ENCODE peak calls at places on chromosome 18, in four cellular contexts. N, V, T and C are unnamed samples.

GRCh38 chr18:59041819-59042476 is 97.7 kb upstream of the SEC11C start:
- DNase-seq in N (peak; percentile 62), V (no peak), T (no peak), C (no peak)

GRCh38 chr18:3966985-3967856 is 487.9 kb downstream of the DLGAP1 start:
- DNase-seq in V (no peak), N (peak; percentile 75), T (no peak), C (no peak)

GRCh38 chr18:76495435-76496199 is 575 bp upstream of the ZNF516 start:
- DNase-seq in T (peak; percentile 49), V (no peak), N (peak; percentile 78), C (no peak)

GRCh38 chr18:13406770-13407169 is 188.2 kb downstream of the LDLRAD4 start:
- DNase-seq in V (no peak), N (no peak), T (no peak), C (no peak)

GRCh38 chr18:74944676-74945075 is 264.3 kb downstream of the PTGR3 start:
- DNase-seq in T (no peak), N (no peak), V (no peak), C (no peak)

GRCh38 chr18:50203801-50204604 is 9.1 kb upstream of the MYO5B start:
- DNase-seq in N (peak; percentile 46), T (no peak), V (peak; percentile 72), C (peak; percentile 50)

GRCh38 chr18:6781846-6782245 is 52.3 kb downstream of the ARHGAP28 start:
- DNase-seq in N (no peak), V (no peak), T (no peak), C (no peak)

GRCh38 chr18:28455971-28456370 is 279.0 kb upstream of the CDH2 start:
- DNase-seq in T (no peak), V (no peak), N (no peak), C (no peak)

GRCh38 chr18:78902795-78903435 is 76.7 kb upstream of the SALL3 start:
- DNase-seq in T (no peak), N (no peak), V (no peak), C (peak; percentile 22)

GRCh38 chr18:41126541-41127235 is 828.3 kb upstream of the PIK3C3 start:
- DNase-seq in T (no peak), N (no peak), V (no peak), C (no peak)

GRCh38 chr18:44742126-44742525 is 61.4 kb downstream of the SETBP1 start:
- DNase-seq in V (no peak), T (no peak), N (no peak), C (no peak)

GRCh38 chr18:56210466-56210865 is 427.9 kb downstream of the TXNL1 start:
- DNase-seq in T (no peak), N (no peak), V (no peak), C (no peak)

GRCh38 chr18:45540146-45540545 is 75.1 kb upstream of the SLC14A2 start:
- DNase-seq in V (no peak), T (no peak), N (no peak), C (no peak)

GRCh38 chr18:248053-248452 is 19.8 kb downstream of the THOC1 start:
- DNase-seq in V (no peak), N (no peak), T (no peak), C (no peak)

GRCh38 chr18:56545539-56545938 is 92.9 kb downstream of the TXNL1 start:
- DNase-seq in V (no peak), T (no peak), N (no peak), C (no peak)

GRCh38 chr18:33183136-33183535 is 257.4 kb downstream of the CCDC178 start:
- DNase-seq in T (no peak), V (no peak), N (no peak), C (no peak)

GRCh38 chr18:32470136-32470712 is 458 bp downstream of the GAREM1 start:
- DNase-seq in T (peak; percentile 32), V (peak; percentile 76), N (peak; percentile 57), C (peak; percentile 35)

GRCh38 chr18:37980556-37980955 is 415.0 kb upstream of the CELF4 start:
- DNase-seq in V (no peak), T (no peak), N (no peak), C (no peak)

GRCh38 chr18:67243799-67244587 is 272.5 kb downstream of the DSEL start:
- DNase-seq in V (no peak), T (no peak), N (no peak), C (no peak)

GRCh38 chr18:51127664-51128063 is 69.8 kb downstream of the MEX3C start:
- DNase-seq in V (no peak), N (no peak), T (no peak), C (no peak)

DNA sequence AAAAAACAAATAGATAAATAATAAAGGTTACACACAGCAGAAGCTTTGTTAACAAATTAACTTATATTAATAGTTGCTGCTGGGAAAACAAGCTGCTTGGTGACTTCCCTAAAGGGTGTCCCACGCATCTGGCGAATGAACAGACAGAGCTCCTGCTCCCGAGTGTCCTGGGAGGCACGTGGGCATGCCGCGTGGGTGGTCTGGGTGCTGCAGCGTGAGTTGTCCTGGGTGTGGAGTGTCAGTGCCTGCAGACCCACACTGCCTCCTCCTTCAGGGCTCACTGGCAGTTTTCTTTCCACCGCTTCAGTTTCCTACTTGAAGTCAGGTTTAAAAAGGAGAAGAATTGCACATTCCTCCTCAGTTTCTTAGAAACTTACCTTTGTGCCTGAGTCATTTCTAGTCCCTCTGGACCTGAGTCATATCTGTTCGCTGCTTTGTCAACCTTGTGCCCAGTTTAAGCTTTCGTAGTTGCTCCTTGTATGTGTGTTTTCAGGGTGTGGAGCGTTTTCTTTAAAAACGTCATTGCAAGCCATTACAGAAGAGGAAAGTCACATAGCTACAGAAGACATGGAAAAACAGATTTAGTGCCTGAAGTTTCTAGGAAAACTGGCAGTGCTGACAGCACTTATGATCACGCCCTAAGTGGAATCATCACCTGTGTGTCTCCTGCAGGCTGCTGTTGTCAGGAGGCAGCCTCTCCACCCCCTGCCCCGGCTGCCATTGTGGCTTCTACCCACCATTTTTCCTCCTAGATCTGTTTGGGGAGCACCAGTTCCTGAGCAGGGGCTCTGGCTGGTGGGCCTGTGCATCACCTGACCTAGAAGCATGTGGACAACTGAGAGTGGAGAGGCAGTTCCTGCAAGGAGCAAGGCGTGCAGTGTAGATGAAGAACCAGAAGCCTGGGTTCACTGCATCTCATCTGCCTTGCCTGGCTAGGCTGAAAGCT is 24.5 kb downstream of the IMPA2 start:
- DNase-seq in N (no peak), T (no peak), V (no peak), C (no peak)
- H3K27ac ChIP-seq in N (no peak overlapping the region), T (no peak overlapping the region), V (peak overlapping the region; percentile 44), C (no peak overlapping the region)

GRCh38 chr18:9730786-9731185 is 22.7 kb downstream of the RAB31 start:
- DNase-seq in T (no peak), N (no peak), V (no peak), C (no peak)
- H3K27ac ChIP-seq in T (no peak overlapping the region), N (no peak overlapping the region), V (no peak overlapping the region), C (no peak overlapping the region)

GRCh38 chr18:31419457-31419932 is 28.0 kb upstream of the DSG3 start:
- DNase-seq in T (no peak), V (no peak), N (no peak), C (no peak)

GRCh38 chr18:31417850-31418249 is 29.7 kb upstream of the DSG3 start:
- DNase-seq in N (no peak), T (no peak), V (no peak), C (no peak)

GRCh38 chr18:31424383-31424988 is 23.1 kb upstream of the DSG3 start:
- DNase-seq in T (no peak), N (no peak), V (no peak), C (no peak)

GRCh38 chr18:31420032-31420431 is 27.5 kb upstream of the DSG3 start:
- DNase-seq in N (no peak), V (no peak), T (no peak), C (no peak)

DNA sequence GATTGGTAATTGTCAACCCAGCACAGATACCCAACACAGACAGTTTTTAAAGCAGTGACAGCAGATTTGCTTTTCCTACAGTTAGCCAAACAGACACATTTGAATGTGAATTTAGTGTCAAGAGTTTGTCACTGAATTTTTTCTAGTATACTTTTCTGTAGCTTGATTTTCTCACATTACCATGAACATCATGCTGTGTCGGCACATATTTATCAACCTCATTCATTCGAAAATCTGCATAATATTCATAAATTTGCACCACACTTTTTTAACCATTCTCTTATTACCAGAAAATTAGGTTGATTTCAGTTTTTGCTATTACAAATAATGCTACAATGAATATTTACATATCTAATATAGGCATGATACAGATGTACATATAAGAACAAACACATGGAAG is 27.0 kb upstream of the DSG3 start:
- DNase-seq in N (no peak), V (no peak), T (no peak), C (no peak)
- H3K27ac ChIP-seq in N (no peak overlapping the region), V (no peak overlapping the region), T (no peak overlapping the region), C (no peak overlapping the region)

GRCh38 chr18:63089041-63089440 is 230.5 kb downstream of the BCL2 start:
- DNase-seq in N (no peak), V (no peak), T (no peak), C (no peak)
- H3K27ac ChIP-seq in N (no peak overlapping the region), V (no peak overlapping the region), T (no peak overlapping the region), C (no peak overlapping the region)

DNA sequence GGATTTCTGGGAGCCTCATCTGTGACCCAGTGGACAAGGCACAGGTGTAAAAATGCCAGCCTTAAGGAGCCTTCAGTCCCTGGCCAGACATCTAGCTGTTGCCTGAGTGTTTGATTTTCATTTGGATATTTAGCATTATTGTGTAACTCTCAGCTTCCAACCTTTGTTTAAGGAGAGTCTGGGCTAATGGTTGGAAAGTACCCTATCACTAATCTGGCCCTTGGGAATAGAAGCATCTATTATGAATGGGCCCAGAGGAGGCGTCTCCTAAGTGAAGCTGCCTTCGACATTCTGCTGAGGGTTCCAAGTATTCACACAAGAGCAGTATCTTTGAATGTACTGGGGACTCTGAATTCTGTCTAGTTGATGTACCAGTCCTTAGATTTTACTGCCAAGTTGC is 7.1 kb upstream of the ANKRD29 start:
- DNase-seq in V (no peak), N (no peak), T (no peak), C (no peak)
- H3K27ac ChIP-seq in V (no peak overlapping the region), N (no peak overlapping the region), T (no peak overlapping the region), C (no peak overlapping the region)

DNA sequence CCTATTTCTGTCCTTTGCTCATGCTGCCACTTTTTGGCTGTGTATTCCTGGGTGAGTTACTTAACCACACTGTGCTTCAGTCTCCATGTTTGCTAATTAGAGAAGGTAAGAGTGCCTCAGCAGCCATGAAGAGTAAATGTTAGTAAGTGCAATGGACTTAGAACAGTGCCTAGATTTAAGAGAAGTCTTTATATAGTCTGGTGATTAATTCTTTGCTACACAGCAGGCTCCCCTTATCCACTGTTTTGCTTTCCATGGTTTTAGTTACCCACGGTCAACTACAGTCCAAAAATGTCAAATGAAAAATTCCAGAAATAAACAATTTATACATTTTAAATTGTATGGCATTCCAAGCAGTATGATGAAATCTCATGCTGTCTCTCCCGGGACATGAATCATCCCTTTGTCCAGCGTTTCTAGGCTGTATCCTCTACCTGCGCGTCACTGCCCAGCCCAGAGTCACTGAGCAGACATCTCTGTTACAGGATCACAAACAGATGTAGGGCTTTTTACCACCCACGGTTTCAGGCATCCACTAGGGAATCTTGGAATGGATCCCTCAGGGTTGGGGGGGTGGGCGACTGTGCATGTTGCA is 91.0 kb downstream of the CTIF start:
- DNase-seq in N (no peak), T (no peak), V (no peak), C (no peak)
- H3K27ac ChIP-seq in N (no peak overlapping the region), T (no peak overlapping the region), V (no peak overlapping the region), C (no peak overlapping the region)

GRCh38 chr18:70423120-70423519 is 134.3 kb downstream of the SOCS6 start:
- DNase-seq in V (no peak), T (no peak), N (no peak), C (no peak)

GRCh38 chr18:70419526-70419925 is 130.7 kb downstream of the SOCS6 start:
- DNase-seq in V (no peak), N (no peak), T (no peak), C (no peak)

GRCh38 chr18:70422061-70422965 is 133.5 kb downstream of the SOCS6 start:
- DNase-seq in T (peak; percentile 84), N (peak; percentile 91), V (no peak), C (peak; percentile 87)

GRCh38 chr18:70420151-70420898 is 131.5 kb downstream of the SOCS6 start:
- DNase-seq in T (no peak), N (no peak), V (no peak), C (no peak)

GRCh38 chr18:70421471-70421870 is 132.6 kb downstream of the SOCS6 start:
- DNase-seq in V (no peak), N (no peak), T (no peak), C (no peak)
- H3K27ac ChIP-seq in V (no peak overlapping the region), N (no peak overlapping the region), T (no peak overlapping the region), C (no peak overlapping the region)